ENCODE peak calls at places on chromosome 6, in five cellular contexts. M is H1, N is IMR-90, Q is neuronal stem cell, H is mesenchymal stem cell. A is an unnamed sample.

GRCh38 chr6:33426590-33427563 is 7.0 kb downstream of the SYNGAP1 start:
- DNase-seq in H (peak; percentile 43), N (no peak), Q (no peak), M (no peak), A (peak; percentile 33)

GRCh38 chr6:31727034-31727716 is 1.9 kb downstream of the DDAH2 start:
- DNase-seq in Q (no peak), M (no peak), N (no peak), H (no peak), A (no peak)

GRCh38 chr6:110999634-111000270 is 17.9 kb downstream of the RPF2 start:
- DNase-seq in Q (no peak), N (peak; percentile 46), H (peak; percentile 56), M (no peak), A (no peak)

GRCh38 chr6:119310486-119311036 is 39.0 kb downstream of the MAN1A1 start:
- DNase-seq in M (no peak), N (peak; percentile 54), H (peak; percentile 70), Q (no peak), A (no peak)

GRCh38 chr6:3226422-3227362 is 761 bp downstream of the TUBB2B start:
- DNase-seq in N (no peak), H (peak; percentile 52), Q (peak; percentile 71), M (peak; percentile 64), A (no peak)

GRCh38 chr6:7264686-7265384 is 48.2 kb downstream of the SSR1 start:
- DNase-seq in Q (no peak), N (no peak), M (no peak), H (no peak), A (no peak)

GRCh38 chr6:83879746-83880145 is 20.3 kb downstream of the CYB5R4 start:
- DNase-seq in Q (no peak), N (no peak), M (no peak), H (no peak), A (no peak)

GRCh38 chr6:70337379-70338073 is 34.6 kb upstream of the COL9A1 start:
- DNase-seq in Q (no peak), N (no peak), M (no peak), H (no peak), A (no peak)

GRCh38 chr6:7728855-7729590 is 3.1 kb downstream of the BMP6 start:
- DNase-seq in Q (no peak), M (no peak), N (no peak), H (no peak), A (peak; percentile 38)

GRCh38 chr6:32862725-32863124 is 8.7 kb downstream of the PSMB9 start:
- DNase-seq in N (no peak), Q (no peak), M (no peak), H (no peak), A (no peak)

GRCh38 chr6:131646249-131646670 is 9.2 kb downstream of the ENPP3 start:
- DNase-seq in Q (no peak), N (no peak), H (no peak), M (no peak), A (no peak)

GRCh38 chr6:69231983-69232382 is 564.8 kb downstream of the LMBRD1 start:
- DNase-seq in H (no peak), M (no peak), Q (no peak), N (no peak), A (no peak)

GRCh38 chr6:26544473-26544872 is 6.3 kb downstream of the HMGN4 start:
- DNase-seq in M (no peak), Q (no peak), N (no peak), H (no peak), A (no peak)

GRCh38 chr6:127458817-127459216 is 372 bp downstream of the KIAA0408 start:
- DNase-seq in M (no peak), H (peak; percentile 78), Q (no peak), N (peak; percentile 59), A (no peak)

GRCh38 chr6:169617562-169617961 is 84.3 kb downstream of the WDR27 start:
- DNase-seq in H (no peak), M (no peak), Q (no peak), N (no peak), A (no peak)
- H3K9me3 ChIP-seq in H (no peaks in the 10 kb centered on the region), M (no peaks in the 10 kb centered on the region), Q (peaks cover 3% of the 10 kb centered on the region), N (no peaks in the 10 kb centered on the region), A (no peaks in the 10 kb centered on the region)

GRCh38 chr6:139708342-139709199 is 334.1 kb upstream of the CITED2 start:
- DNase-seq in M (no peak), H (peak; percentile 87), Q (peak; percentile 18), N (peak; percentile 86), A (no peak)

GRCh38 chr6:139710578-139710977 is 336.1 kb upstream of the CITED2 start:
- DNase-seq in H (no peak), N (no peak), Q (no peak), M (no peak), A (no peak)

GRCh38 chr6:139711714-139712585 is 337.5 kb upstream of the CITED2 start:
- DNase-seq in Q (no peak), M (no peak), H (peak; percentile 37), N (peak; percentile 63), A (no peak)

GRCh38 chr6:139713416-139713815 is 339.0 kb upstream of the CITED2 start:
- DNase-seq in H (no peak), Q (no peak), M (no peak), N (no peak), A (no peak)

DNA sequence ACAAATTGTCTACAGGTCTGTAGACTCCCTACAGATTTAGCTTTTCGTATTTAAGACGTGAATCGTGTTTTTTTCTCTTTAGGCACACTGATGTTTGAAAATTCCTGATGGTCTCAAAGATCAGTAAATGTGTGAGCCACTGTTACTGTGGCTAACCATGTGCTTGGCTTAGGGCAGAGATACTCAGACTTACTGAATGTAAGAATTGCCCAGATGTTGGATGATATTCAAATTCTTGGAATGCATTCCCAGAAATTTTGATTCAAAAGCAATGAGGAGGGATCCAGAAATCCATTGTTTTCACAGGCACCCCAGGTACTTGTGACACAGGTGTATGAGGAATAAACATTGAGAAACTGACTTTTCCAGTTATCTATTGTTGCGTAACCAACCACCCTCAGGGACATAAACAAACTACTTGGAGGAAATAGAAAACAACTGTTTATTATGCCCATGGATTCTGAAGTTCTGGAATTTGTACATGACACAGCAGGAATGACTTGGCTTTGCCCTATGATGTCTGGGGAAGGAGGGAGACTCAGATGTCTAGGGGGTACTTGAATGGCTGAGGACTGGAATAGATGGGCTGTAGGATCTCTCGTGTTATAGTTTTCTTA is 339.6 kb upstream of the CITED2 start:
- DNase-seq in M (no peak), N (no peak), H (no peak), Q (no peak), A (no peak)
- H2BK15ac ChIP-seq in M (no peak overlapping the region), N (peak overlapping the region; percentile 25), H (no peak overlapping the region), Q (no peak overlapping the region), A (no peak overlapping the region)

DNA sequence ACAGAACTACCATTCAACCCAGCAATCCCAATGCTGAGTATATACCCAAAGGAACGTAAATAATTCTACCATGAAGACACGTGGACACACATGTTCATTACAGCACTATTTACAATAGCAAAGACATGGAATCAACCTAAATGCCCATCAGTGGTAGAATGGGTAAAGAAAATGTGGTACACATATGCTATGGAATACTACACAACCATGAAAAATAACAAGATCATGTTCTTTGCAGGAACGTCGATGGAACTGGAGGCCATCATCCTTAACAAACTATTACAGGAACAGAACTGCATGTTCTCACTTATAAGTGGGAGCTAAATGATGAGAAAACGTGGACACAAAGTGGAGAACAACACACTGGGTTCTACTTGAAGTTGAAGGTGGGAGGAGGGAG is 22.4 kb upstream of the ELOVL4 start:
- DNase-seq in N (no peak), M (no peak), Q (no peak), H (no peak), A (no peak)
- H3K9me3 ChIP-seq in N (no peaks in the 10 kb centered on the region), M (peaks cover 2% of the 10 kb centered on the region), Q (no peaks in the 10 kb centered on the region), H (peaks cover 9% of the 10 kb centered on the region), A (no peaks in the 10 kb centered on the region)

DNA sequence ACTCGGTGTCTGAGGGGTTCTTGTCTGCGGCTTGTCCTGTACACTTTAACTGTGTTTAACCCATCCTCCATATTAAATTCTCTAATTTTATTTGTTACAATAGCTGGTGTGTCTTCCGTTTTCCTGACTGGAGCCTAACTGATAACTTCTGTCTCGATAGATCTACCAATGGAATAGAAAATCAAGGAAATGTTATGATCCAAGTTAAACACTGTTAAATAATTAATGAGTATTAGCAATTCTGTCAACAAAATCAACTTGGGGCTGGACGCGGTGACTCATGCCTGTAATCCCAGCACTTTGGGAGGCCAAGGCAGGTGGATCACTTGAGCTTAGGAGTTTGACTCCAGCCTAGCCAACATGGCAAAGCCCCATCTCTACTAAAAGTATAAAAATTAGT is 81.7 kb downstream of the DNAH8 start:
- DNase-seq in N (no peak), H (no peak), M (no peak), Q (no peak), A (no peak)
- H2BK15ac ChIP-seq in N (no peak overlapping the region), H (no peak overlapping the region), M (no peak overlapping the region), Q (no peak overlapping the region), A (no peak overlapping the region)

GRCh38 chr6:148972481-148972880 is 225.7 kb downstream of the UST start:
- DNase-seq in Q (no peak), H (peak; percentile 32), N (no peak), M (peak; percentile 88), A (peak; percentile 98)

GRCh38 chr6:148971027-148971927 is 224.4 kb downstream of the UST start:
- DNase-seq in N (peak; percentile 48), Q (no peak), H (peak; percentile 48), M (no peak), A (no peak)

GRCh38 chr6:148973809-148974208 is 227.0 kb downstream of the UST start:
- DNase-seq in M (peak; percentile 36), H (peak; percentile 53), N (peak; percentile 66), Q (no peak), A (no peak)

GRCh38 chr6:148969679-148970078 is 222.8 kb downstream of the UST start:
- DNase-seq in N (peak; percentile 95), H (peak; percentile 92), Q (no peak), M (no peak), A (no peak)

GRCh38 chr6:148974351-148974750 is 227.5 kb downstream of the UST start:
- DNase-seq in M (no peak), H (no peak), Q (no peak), N (no peak), A (no peak)
- H3K9me3 ChIP-seq in M (no peaks in the 10 kb centered on the region), H (no peaks in the 10 kb centered on the region), Q (no peaks in the 10 kb centered on the region), N (no peaks in the 10 kb centered on the region), A (no peaks in the 10 kb centered on the region)

GRCh38 chr6:620950-621349 is 36.0 kb downstream of the HUS1B start:
- DNase-seq in M (no peak), Q (no peak), H (no peak), N (no peak), A (no peak)

GRCh38 chr6:624979-625378 is 31.9 kb downstream of the HUS1B start:
- DNase-seq in Q (no peak), N (peak; percentile 51), M (no peak), H (peak; percentile 68), A (no peak)

GRCh38 chr6:620166-620565 is 36.7 kb downstream of the HUS1B start:
- DNase-seq in M (no peak), Q (no peak), N (no peak), H (no peak), A (no peak)

GRCh38 chr6:622462-622861 is 34.4 kb downstream of the HUS1B start:
- DNase-seq in N (no peak), M (no peak), H (no peak), Q (no peak), A (no peak)

DNA sequence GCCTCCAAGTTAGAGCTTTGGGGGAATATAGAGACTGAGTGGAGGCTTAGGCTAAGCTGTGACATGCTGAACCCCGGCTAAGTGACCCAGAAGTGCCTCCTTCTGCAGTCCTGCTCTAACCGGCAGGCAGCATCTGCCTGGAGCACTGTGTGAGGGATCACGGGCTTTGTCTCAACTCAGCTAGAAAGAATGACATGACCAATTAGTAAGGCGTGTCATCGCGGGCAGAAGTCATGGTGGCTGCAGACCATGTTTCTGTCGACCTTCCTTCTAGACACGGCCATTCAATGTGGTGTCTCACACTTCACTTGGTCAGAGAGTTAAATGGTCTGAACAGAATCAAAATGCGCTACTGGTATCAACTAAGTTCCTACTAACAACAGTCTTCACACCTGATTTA is 35.0 kb downstream of the HUS1B start:
- DNase-seq in N (no peak), Q (no peak), M (no peak), H (no peak), A (no peak)
- H2BK15ac ChIP-seq in N (no peak overlapping the region), Q (no peak overlapping the region), M (no peak overlapping the region), H (no peak overlapping the region), A (no peak overlapping the region)

A was measured in H9.